ENCODE peak calls at places on chromosomes 3 and 15, in six cellular contexts. One of them, this sample, is unnamed.

GRCh38 chr15:70024521-70024920 is 73.2 kb downstream of the TLE3 start:
- DNase-seq in HS-27A: no peak
- DNase-seq in GM13977: no peak
- DNase-seq in activated CD4-positive, alpha-beta T cell treated with anti-CD3 and anti-CD28 coated beads, Interleukin-2, amount 50 U/mL, for 1 hour: no peak
- DNase-seq in endothelial cell: no peak
- DNase-seq in NCI-H2081: no peak
- DNase-seq in this sample: no peak

GRCh38 chr3:197372076-197372661 is 73.8 kb upstream of the DLG1 start:
- DNase-seq in NCI-H2081: no peak
- DNase-seq in endothelial cell: no peak
- DNase-seq in activated CD4-positive, alpha-beta T cell treated with anti-CD3 and anti-CD28 coated beads, Interleukin-2, amount 50 U/mL, for 1 hour: no peak
- DNase-seq in HS-27A: peak
- DNase-seq in GM13977: peak
- DNase-seq in this sample: no peak

GRCh38 chr15:54803987-54804386 is 392.8 kb downstream of the RSL24D1 start:
- DNase-seq in activated CD4-positive, alpha-beta T cell treated with anti-CD3 and anti-CD28 coated beads, Interleukin-2, amount 50 U/mL, for 1 hour: no peak
- DNase-seq in HS-27A: no peak
- DNase-seq in NCI-H2081: no peak
- DNase-seq in endothelial cell: no peak
- DNase-seq in GM13977: no peak
- DNase-seq in this sample: no peak

GRCh38 chr3:67947808-67948508 is 293.5 kb upstream of the SUCLG2 start:
- DNase-seq in activated CD4-positive, alpha-beta T cell treated with anti-CD3 and anti-CD28 coated beads, Interleukin-2, amount 50 U/mL, for 1 hour: peak
- DNase-seq in NCI-H2081: no peak
- DNase-seq in HS-27A: no peak
- DNase-seq in GM13977: no peak
- DNase-seq in endothelial cell: peak
- DNase-seq in this sample: no peak

GRCh38 chr3:24734019-24734418 is 239.4 kb upstream of the THRB start:
- DNase-seq in HS-27A: no peak
- DNase-seq in NCI-H2081: no peak
- DNase-seq in activated CD4-positive, alpha-beta T cell treated with anti-CD3 and anti-CD28 coated beads, Interleukin-2, amount 50 U/mL, for 1 hour: no peak
- DNase-seq in GM13977: no peak
- DNase-seq in endothelial cell: no peak
- DNase-seq in this sample: no peak

GRCh38 chr3:172559029-172559428 is 35.8 kb upstream of the TNFSF10 start:
- DNase-seq in endothelial cell: no peak
- DNase-seq in GM13977: no peak
- DNase-seq in NCI-H2081: no peak
- DNase-seq in activated CD4-positive, alpha-beta T cell treated with anti-CD3 and anti-CD28 coated beads, Interleukin-2, amount 50 U/mL, for 1 hour: no peak
- DNase-seq in HS-27A: no peak
- DNase-seq in this sample: no peak

GRCh38 chr3:185460719-185461350 is 38.0 kb downstream of the TMEM41A start:
- DNase-seq in HS-27A: no peak
- DNase-seq in NCI-H2081: no peak
- DNase-seq in endothelial cell: no peak
- DNase-seq in activated CD4-positive, alpha-beta T cell treated with anti-CD3 and anti-CD28 coated beads, Interleukin-2, amount 50 U/mL, for 1 hour: no peak
- DNase-seq in GM13977: peak
- DNase-seq in this sample: peak

GRCh38 chr3:143975549-143976152 is 4.0 kb downstream of the DIPK2A start:
- DNase-seq in activated CD4-positive, alpha-beta T cell treated with anti-CD3 and anti-CD28 coated beads, Interleukin-2, amount 50 U/mL, for 1 hour: no peak
- DNase-seq in HS-27A: peak
- DNase-seq in endothelial cell: no peak
- DNase-seq in GM13977: peak
- DNase-seq in NCI-H2081: peak
- DNase-seq in this sample: no peak

GRCh38 chr3:43185656-43186375 is 79.9 kb upstream of the POMGNT2 start:
- DNase-seq in HS-27A: no peak
- DNase-seq in activated CD4-positive, alpha-beta T cell treated with anti-CD3 and anti-CD28 coated beads, Interleukin-2, amount 50 U/mL, for 1 hour: no peak
- DNase-seq in NCI-H2081: no peak
- DNase-seq in GM13977: no peak
- DNase-seq in endothelial cell: no peak
- DNase-seq in this sample: peak

GRCh38 chr15:31843426-31844055 is 186.8 kb upstream of the CHRNA7 start:
- DNase-seq in activated CD4-positive, alpha-beta T cell treated with anti-CD3 and anti-CD28 coated beads, Interleukin-2, amount 50 U/mL, for 1 hour: no peak
- DNase-seq in GM13977: no peak
- DNase-seq in NCI-H2081: peak
- DNase-seq in HS-27A: no peak
- DNase-seq in endothelial cell: no peak
- DNase-seq in this sample: peak

GRCh38 chr15:96339662-96340347 is 9.3 kb downstream of the NR2F2 start:
- DNase-seq in activated CD4-positive, alpha-beta T cell treated with anti-CD3 and anti-CD28 coated beads, Interleukin-2, amount 50 U/mL, for 1 hour: no peak
- DNase-seq in endothelial cell: no peak
- DNase-seq in GM13977: no peak
- DNase-seq in HS-27A: no peak
- DNase-seq in NCI-H2081: no peak
- DNase-seq in this sample: no peak

GRCh38 chr15:62847900-62848489 is 194.6 kb upstream of the TPM1 start:
- DNase-seq in endothelial cell: peak
- DNase-seq in NCI-H2081: peak
- DNase-seq in GM13977: peak
- DNase-seq in activated CD4-positive, alpha-beta T cell treated with anti-CD3 and anti-CD28 coated beads, Interleukin-2, amount 50 U/mL, for 1 hour: peak
- DNase-seq in HS-27A: peak
- DNase-seq in this sample: no peak

GRCh38 chr3:13009132-13009945 is 63.9 kb downstream of the IQSEC1 start:
- DNase-seq in GM13977: peak
- DNase-seq in NCI-H2081: no peak
- DNase-seq in HS-27A: no peak
- DNase-seq in activated CD4-positive, alpha-beta T cell treated with anti-CD3 and anti-CD28 coated beads, Interleukin-2, amount 50 U/mL, for 1 hour: no peak
- DNase-seq in endothelial cell: no peak
- DNase-seq in this sample: no peak

GRCh38 chr15:101242999-101243336 is 8.9 kb downstream of the CHSY1 start:
- DNase-seq in endothelial cell: no peak
- DNase-seq in activated CD4-positive, alpha-beta T cell treated with anti-CD3 and anti-CD28 coated beads, Interleukin-2, amount 50 U/mL, for 1 hour: no peak
- DNase-seq in HS-27A: no peak
- DNase-seq in NCI-H2081: no peak
- DNase-seq in GM13977: no peak
- DNase-seq in this sample: no peak

GRCh38 chr15:71294636-71295241 is 179.5 kb downstream of the THSD4 start:
- DNase-seq in HS-27A: peak
- DNase-seq in GM13977: no peak
- DNase-seq in activated CD4-positive, alpha-beta T cell treated with anti-CD3 and anti-CD28 coated beads, Interleukin-2, amount 50 U/mL, for 1 hour: no peak
- DNase-seq in NCI-H2081: no peak
- DNase-seq in endothelial cell: peak
- DNase-seq in this sample: no peak

GRCh38 chr3:48429416-48430358 is at the start of gene PLXNB1:
- DNase-seq in endothelial cell: peak
- DNase-seq in GM13977: peak
- DNase-seq in NCI-H2081: peak
- DNase-seq in activated CD4-positive, alpha-beta T cell treated with anti-CD3 and anti-CD28 coated beads, Interleukin-2, amount 50 U/mL, for 1 hour: peak
- DNase-seq in HS-27A: no peak
- DNase-seq in this sample: no peak

GRCh38 chr3:18712713-18713575 is 287.8 kb upstream of the SATB1 start:
- DNase-seq in HS-27A: no peak
- DNase-seq in NCI-H2081: no peak
- DNase-seq in endothelial cell: no peak
- DNase-seq in activated CD4-positive, alpha-beta T cell treated with anti-CD3 and anti-CD28 coated beads, Interleukin-2, amount 50 U/mL, for 1 hour: no peak
- DNase-seq in GM13977: no peak
- DNase-seq in this sample: no peak

GRCh38 chr3:70871909-70872656 is 559.6 kb upstream of the MDFIC2 start:
- DNase-seq in endothelial cell: no peak
- DNase-seq in GM13977: no peak
- DNase-seq in HS-27A: no peak
- DNase-seq in activated CD4-positive, alpha-beta T cell treated with anti-CD3 and anti-CD28 coated beads, Interleukin-2, amount 50 U/mL, for 1 hour: no peak
- DNase-seq in NCI-H2081: no peak
- DNase-seq in this sample: no peak

GRCh38 chr3:14640157-14640562 is 11.4 kb upstream of the CCDC174 start:
- DNase-seq in endothelial cell: no peak
- DNase-seq in activated CD4-positive, alpha-beta T cell treated with anti-CD3 and anti-CD28 coated beads, Interleukin-2, amount 50 U/mL, for 1 hour: no peak
- DNase-seq in HS-27A: no peak
- DNase-seq in GM13977: no peak
- DNase-seq in NCI-H2081: no peak
- DNase-seq in this sample: no peak

GRCh38 chr3:138197545-138197944 is 10.4 kb downstream of the ARMC8 start:
- DNase-seq in endothelial cell: no peak
- DNase-seq in GM13977: no peak
- DNase-seq in activated CD4-positive, alpha-beta T cell treated with anti-CD3 and anti-CD28 coated beads, Interleukin-2, amount 50 U/mL, for 1 hour: no peak
- DNase-seq in HS-27A: no peak
- DNase-seq in NCI-H2081: no peak
- DNase-seq in this sample: no peak

GRCh38 chr3:157370867-157371266 is 65.8 kb upstream of the PTX3 start:
- DNase-seq in GM13977: no peak
- DNase-seq in endothelial cell: no peak
- DNase-seq in activated CD4-positive, alpha-beta T cell treated with anti-CD3 and anti-CD28 coated beads, Interleukin-2, amount 50 U/mL, for 1 hour: no peak
- DNase-seq in HS-27A: no peak
- DNase-seq in NCI-H2081: no peak
- DNase-seq in this sample: no peak

GRCh38 chr3:113746955-113747718 is at the start of gene ATP6V1A:
- DNase-seq in NCI-H2081: peak
- DNase-seq in activated CD4-positive, alpha-beta T cell treated with anti-CD3 and anti-CD28 coated beads, Interleukin-2, amount 50 U/mL, for 1 hour: peak
- DNase-seq in GM13977: peak
- DNase-seq in endothelial cell: peak
- DNase-seq in HS-27A: no peak
- DNase-seq in this sample: no peak

GRCh38 chr3:89533320-89533719 is 425.9 kb downstream of the EPHA3 start:
- DNase-seq in NCI-H2081: no peak
- DNase-seq in endothelial cell: no peak
- DNase-seq in HS-27A: no peak
- DNase-seq in activated CD4-positive, alpha-beta T cell treated with anti-CD3 and anti-CD28 coated beads, Interleukin-2, amount 50 U/mL, for 1 hour: no peak
- DNase-seq in GM13977: no peak
- DNase-seq in this sample: no peak

GRCh38 chr15:31558840-31559239 is 232.2 kb downstream of the KLF13 start:
- DNase-seq in HS-27A: no peak
- DNase-seq in NCI-H2081: no peak
- DNase-seq in endothelial cell: no peak
- DNase-seq in GM13977: no peak
- DNase-seq in activated CD4-positive, alpha-beta T cell treated with anti-CD3 and anti-CD28 coated beads, Interleukin-2, amount 50 U/mL, for 1 hour: no peak
- DNase-seq in this sample: no peak

GRCh38 chr3:13161021-13161759 is 88.0 kb upstream of the IQSEC1 start:
- DNase-seq in GM13977: no peak
- DNase-seq in activated CD4-positive, alpha-beta T cell treated with anti-CD3 and anti-CD28 coated beads, Interleukin-2, amount 50 U/mL, for 1 hour: no peak
- DNase-seq in HS-27A: no peak
- DNase-seq in NCI-H2081: no peak
- DNase-seq in endothelial cell: no peak
- DNase-seq in this sample: no peak

This sample was measured in LNCaP clone FGC.